ENCODE peak calls at places on chromosome 20, in six cellular contexts. P is Panc1, Y is ascending aorta, S is WTC11, L is Right ventricle myocardium superior, X is AG04450. W is an unnamed sample.

GRCh38 chr20:32995802-32996201 is 8.4 kb downstream of the SUN5 start:
- DNase-seq in L (no peak), S (no peak), X (no peak), P (no peak), Y (no peak), W (no peak)

GRCh38 chr20:52275243-52275817 is 83.8 kb upstream of the ZFP64 start:
- DNase-seq in L (no peak), X (no peak), P (no peak), S (no peak), Y (no peak), W (no peak)

GRCh38 chr20:16898433-16898832 is 150.3 kb downstream of the OTOR start:
- DNase-seq in P (no peak), L (no peak), S (no peak), Y (no peak), X (no peak), W (no peak)

GRCh38 chr20:14580426-14581074 is 243.1 kb upstream of the FLRT3 start:
- DNase-seq in S (no peak), Y (no peak), L (no peak), P (no peak), X (no peak), W (no peak)

GRCh38 chr20:50189681-50190250 is 864 bp upstream of the CEBPB start:
- DNase-seq in L (peak), P (no peak), Y (no peak), X (no peak), S (peak), W (no peak)

GRCh38 chr20:3843490-3843889 is 3.1 kb upstream of the MAVS start:
- DNase-seq in L (no peak), Y (no peak), X (peak), S (no peak), P (no peak), W (no peak)

GRCh38 chr20:40471261-40471629 is 217.8 kb downstream of the MAFB start:
- DNase-seq in P (no peak), Y (no peak), S (peak), X (no peak), L (no peak), W (no peak)

GRCh38 chr20:41733151-41733550 is 115.0 kb upstream of the CHD6 start:
- DNase-seq in L (no peak), P (no peak), X (no peak), S (no peak), Y (no peak), W (no peak)

GRCh38 chr20:38617011-38617829 is 15.6 kb downstream of the ARHGAP40 start:
- DNase-seq in Y (no peak), P (no peak), X (no peak), S (peak), L (no peak), W (no peak)

GRCh38 chr20:47272893-47273590 is 83.5 kb downstream of the ZMYND8 start:
- DNase-seq in S (peak), P (peak), X (peak), Y (no peak), L (no peak), W (no peak)

GRCh38 chr20:14197097-14197496 is 140.3 kb downstream of the FLRT3 start:
- DNase-seq in Y (no peak), L (no peak), X (peak), S (no peak), P (no peak), W (no peak)

GRCh38 chr20:32946629-32947028 is 57.6 kb downstream of the SUN5 start:
- DNase-seq in X (no peak), P (no peak), L (no peak), Y (no peak), S (no peak), W (no peak)

GRCh38 chr20:17523326-17523725 is 7.9 kb downstream of the BFSP1 start:
- DNase-seq in L (no peak), S (no peak), P (no peak), X (no peak), Y (no peak), W (no peak)

GRCh38 chr20:32034581-32035397 is 17.3 kb upstream of the HCK start:
- DNase-seq in S (no peak), Y (no peak), P (no peak), X (no peak), L (no peak), W (no peak)

GRCh38 chr20:3964719-3965118 is 50.6 kb downstream of the RNF24 start:
- DNase-seq in Y (no peak), L (no peak), X (no peak), S (no peak), P (no peak), W (no peak)

GRCh38 chr20:44830523-44830922 is 20.2 kb upstream of the RIMS4 start:
- DNase-seq in S (no peak), X (no peak), P (no peak), L (no peak), Y (no peak), W (no peak)

GRCh38 chr20:62211216-62211615 is 8.9 kb downstream of the HRH3 start:
- DNase-seq in L (no peak), S (no peak), Y (no peak), P (no peak), X (no peak), W (no peak)

GRCh38 chr20:12166053-12166717 is 248.5 kb downstream of the BTBD3 start:
- DNase-seq in X (peak), L (peak), P (no peak), S (no peak), Y (no peak), W (no peak)

GRCh38 chr20:17444091-17444490 is 87.1 kb downstream of the BFSP1 start:
- DNase-seq in Y (no peak), X (no peak), L (no peak), S (no peak), P (no peak), W (no peak)

GRCh38 chr20:63155266-63156165 is 60.4 kb downstream of the YTHDF1 start:
- DNase-seq in P (no peak), L (peak), S (no peak), X (no peak), Y (no peak), W (no peak)

GRCh38 chr20:45911486-45912343 is at the start of gene PLTP:
- DNase-seq in L (peak), S (peak), X (no peak), P (no peak), Y (no peak), W (no peak)

GRCh38 chr20:61841551-61841950 is 224.1 kb downstream of the TAF4 start:
- DNase-seq in P (no peak), S (no peak), X (no peak), Y (no peak), L (no peak), W (no peak)

W was measured in esophagus squamous epithelium.